ENCODE peak calls at places on chromosomes 13 and 19, in seven cellular contexts. M is hepatocyte, V is stomach, K is skeletal muscle cell, C is right cardiac atrium, W is mammary epithelial cell, B is iPS DF 6.9. X is an unnamed sample.

GRCh38 chr13:28325022-28325421 is 169.9 kb downstream of the FLT1 start:
- DNase-seq in V (no peak), W (no peak), M (no peak), C (no peak), K (no peak), B (no peak), X (no peak)

GRCh38 chr13:45142440-45143345 is 22.4 kb downstream of the GTF2F2 start:
- DNase-seq in C (no peak), B (no peak), W (peak), K (no peak), V (no peak), M (peak), X (peak)

GRCh38 chr13:108828053-108828806 is 198.8 kb downstream of the MYO16 start:
- DNase-seq in C (no peak), B (no peak), K (no peak), M (no peak), V (peak), W (peak), X (no peak)

GRCh38 chr19:35618857-35619256 is 6.3 kb downstream of the HAUS5 start:
- DNase-seq in K (no peak), C (no peak), M (no peak), W (no peak), B (no peak), V (no peak), X (no peak)

GRCh38 chr19:32720216-32720935 is 809 bp downstream of the TDRD12 start:
- DNase-seq in W (no peak), M (no peak), C (no peak), V (no peak), K (no peak), B (no peak), X (no peak)

GRCh38 chr19:664913-665443 is 2.0 kb upstream of the RNF126 start:
- DNase-seq in W (peak), K (no peak), V (peak), C (peak), B (peak), M (peak), X (peak)

GRCh38 chr13:108270442-108270841 is 924 bp downstream of the TNFSF13B start:
- DNase-seq in B (no peak), C (no peak), K (no peak), M (peak), V (no peak), W (no peak), X (no peak)

GRCh38 chr13:32320528-32320927 is 5.2 kb downstream of the BRCA2 start:
- DNase-seq in B (no peak), C (no peak), K (no peak), W (no peak), V (no peak), M (no peak), X (no peak)

GRCh38 chr13:100650321-100650720 is 24.3 kb downstream of the TMTC4 start:
- DNase-seq in C (no peak), B (no peak), W (no peak), M (no peak), V (no peak), K (no peak), X (no peak)

GRCh38 chr19:2534374-2535050 is 58.6 kb downstream of the GADD45B start:
- DNase-seq in M (no peak), C (no peak), W (no peak), B (no peak), V (no peak), K (no peak), X (peak)

GRCh38 chr13:50323440-50324070 is 308.3 kb downstream of the KCNRG start:
- DNase-seq in W (peak), B (no peak), M (no peak), V (no peak), K (peak), C (no peak), X (peak)

GRCh38 chr19:11578342-11579142 is 1.1 kb upstream of the ACP5 start:
- DNase-seq in C (peak), M (peak), B (no peak), V (peak), K (no peak), W (no peak), X (peak)

GRCh38 chr13:107742544-107742943 is 472.8 kb downstream of the LIG4 start:
- DNase-seq in B (no peak), K (no peak), W (no peak), V (no peak), M (no peak), C (no peak), X (no peak)

GRCh38 chr19:35142531-35143230 is 374 bp upstream of the FXYD7 start:
- DNase-seq in B (no peak), K (no peak), M (peak), W (no peak), V (peak), C (peak), X (peak)

GRCh38 chr19:36060430-36060829 is 5.7 kb downstream of the WDR62 start:
- DNase-seq in C (peak), V (peak), B (no peak), M (peak), K (no peak), W (peak), X (peak)

GRCh38 chr13:24119593-24120508 is 40.7 kb upstream of the SPATA13 start:
- DNase-seq in K (no peak), V (no peak), M (no peak), W (no peak), B (no peak), C (no peak), X (no peak)

GRCh38 chr19:53136432-53136831 is 3.7 kb upstream of the ZNF415 start:
- DNase-seq in M (no peak), B (no peak), W (no peak), K (no peak), C (no peak), V (no peak), X (no peak)

GRCh38 chr13:88031980-88032562 is 360.9 kb downstream of the SLITRK5 start:
- DNase-seq in C (no peak), K (no peak), B (no peak), M (no peak), W (peak), V (no peak), X (no peak)

GRCh38 chr13:73835138-73835721 is 299.0 kb downstream of the KLF12 start:
- DNase-seq in B (peak), C (no peak), K (no peak), W (peak), M (peak), V (no peak), X (peak)

GRCh38 chr19:7540761-7541480 is 5.4 kb downstream of the PNPLA6 start:
- DNase-seq in K (no peak), V (no peak), W (peak), B (no peak), C (no peak), M (no peak), X (no peak)

GRCh38 chr19:55646889-55647731 is 902 bp upstream of the CCDC106 start:
- DNase-seq in C (no peak), V (no peak), W (no peak), M (no peak), B (no peak), K (no peak), X (no peak)
- H3K4me3 ChIP-seq in C (peak), V (peak), W (peak), M (peak), B (peak), K (peak), X (peak)

GRCh38 chr19:16207063-16207462 is 9.4 kb downstream of the AP1M1 start:
- DNase-seq in K (no peak), M (no peak), V (no peak), B (no peak), W (no peak), C (no peak), X (no peak)

GRCh38 chr19:16206637-16207036 is 8.9 kb downstream of the AP1M1 start:
- DNase-seq in M (no peak), K (no peak), W (no peak), B (no peak), V (no peak), C (no peak), X (no peak)

GRCh38 chr19:16208064-16208759 is 10.5 kb downstream of the AP1M1 start:
- DNase-seq in C (no peak), K (no peak), W (no peak), B (no peak), V (no peak), M (no peak), X (no peak)

GRCh38 chr19:16208847-16209246 is 11.1 kb downstream of the AP1M1 start:
- DNase-seq in M (no peak), K (no peak), V (no peak), W (no peak), C (no peak), B (no peak), X (no peak)

DNA sequence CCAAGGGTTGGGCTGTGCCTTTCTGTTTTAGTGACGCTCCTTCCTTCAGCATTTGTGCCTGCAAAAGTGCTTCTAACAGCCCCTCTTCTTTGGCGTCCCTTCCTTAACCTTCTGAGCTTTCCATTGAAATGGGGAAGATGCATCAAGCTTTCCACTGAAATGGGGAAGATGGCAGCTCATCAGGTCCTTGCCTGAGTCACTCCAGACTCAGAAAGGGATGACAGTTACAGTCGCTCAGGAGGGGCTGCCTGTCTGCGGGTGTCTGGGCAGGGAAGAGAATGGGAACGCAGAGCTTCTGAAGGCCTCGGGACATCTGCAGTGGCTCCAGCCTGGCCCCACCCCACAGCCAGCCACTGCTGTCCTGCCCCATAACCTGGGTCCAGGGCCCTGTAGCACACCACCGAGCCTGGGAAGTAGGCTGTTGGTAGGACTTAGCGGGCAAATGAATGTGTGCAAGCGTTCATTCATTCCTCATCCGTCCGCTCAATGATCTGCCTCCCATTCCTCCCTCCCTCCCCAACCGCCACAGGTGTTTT is 9.8 kb downstream of the AP1M1 start:
- DNase-seq in V (no peak), M (no peak), K (no peak), B (no peak), W (no peak), C (no peak), X (no peak)
- H3K4me3 ChIP-seq in V (no peak), M (no peak), K (no peak), B (no peak), W (no peak), C (no peak), X (no peak)

GRCh38 chr13:20127263-20127562 is 33.6 kb downstream of the GJA3 start:
- DNase-seq in M (no peak), B (no peak), W (no peak), C (no peak), V (no peak), K (no peak), X (no peak)
- H3K4me3 ChIP-seq in M (peak), B (no peak), W (peak), C (peak), V (peak), K (peak), X (peak)

GRCh38 chr13:21074601-21075302 is 13.4 kb upstream of the LATS2 start:
- DNase-seq in C (peak), V (no peak), M (no peak), K (no peak), W (no peak), B (no peak), X (no peak)
- H3K4me3 ChIP-seq in C (peak), V (peak), M (no peak), K (no peak), W (no peak), B (no peak), X (no peak)

X was measured in foreskin fibroblast.